ENCODE peak calls at places on chromosomes 11 and 22, in eight cellular contexts. T is CD8-positive, alpha-beta T cell; D is esophagus squamous epithelium; H is fibroblast of lung; P is thyroid gland; F is heart left ventricle; Q is tibial artery; L is tibial nerve. X is an unnamed sample. For H3K36me3, the result is how much of the 10 kb centered on the place peaks cover.

GRCh38 chr11:72569966-72570892 is 104.0 kb downstream of the PDE2A start:
- DNase-seq in P (no peak), L (no peak), D (no peak), T (no peak), Q (peak), F (no peak), H (peak), X (no peak)

GRCh38 chr22:19223110-19223509 is 44.6 kb upstream of the SLC25A1 start:
- DNase-seq in F (no peak), H (no peak), T (no peak), Q (no peak), P (no peak), D (no peak), L (no peak), X (no peak)

GRCh38 chr11:39741066-39741465 is 1718.4 kb downstream of the LRRC4C start:
- DNase-seq in T (no peak), Q (no peak), L (no peak), H (peak), F (no peak), P (no peak), D (no peak), X (no peak)

GRCh38 chr22:25880524-25880923 is 138.5 kb downstream of the MYO18B start:
- DNase-seq in T (no peak), Q (no peak), F (no peak), H (no peak), D (no peak), P (no peak), L (no peak), X (peak)

GRCh38 chr22:48407256-48407955 is 1420.3 kb downstream of the BRD1 start:
- DNase-seq in H (no peak), L (no peak), D (no peak), T (no peak), F (no peak), Q (no peak), P (no peak), X (no peak)

GRCh38 chr11:79670846-79671245 is 230.0 kb upstream of the TENM4 start:
- DNase-seq in L (no peak), D (no peak), P (no peak), Q (no peak), H (no peak), F (no peak), T (no peak), X (no peak)

GRCh38 chr11:12380565-12381325 is 3.4 kb downstream of the PARVA start:
- DNase-seq in D (no peak), H (no peak), L (no peak), P (no peak), Q (no peak), F (no peak), T (no peak), X (no peak)

GRCh38 chr11:2885017-2885675 is 429 bp downstream of the CDKN1C start:
- DNase-seq in F (peak), T (no peak), P (peak), L (no peak), D (no peak), Q (no peak), H (peak), X (peak)

GRCh38 chr11:72719144-72719543 is 33.1 kb downstream of the ARAP1 start:
- DNase-seq in Q (no peak), D (no peak), P (no peak), F (peak), L (no peak), H (peak), T (no peak), X (no peak)

GRCh38 chr11:74683279-74683871 is 47.9 kb downstream of the CHRDL2 start:
- DNase-seq in T (no peak), L (no peak), P (peak), D (no peak), Q (peak), H (no peak), F (peak), X (no peak)

GRCh38 chr11:95388086-95388485 is 157.1 kb upstream of the SESN3 start:
- DNase-seq in H (no peak), L (no peak), P (no peak), D (no peak), F (no peak), T (no peak), Q (no peak), X (no peak)

GRCh38 chr11:2554338-2555240 is 109.8 kb downstream of the KCNQ1 start:
- DNase-seq in H (no peak), T (no peak), Q (no peak), P (peak), D (no peak), F (no peak), L (peak), X (no peak)

GRCh38 chr11:75815345-75815983 is 454 bp downstream of the UVRAG start:
- DNase-seq in P (peak), F (peak), T (peak), Q (peak), D (no peak), H (peak), L (no peak), X (no peak)

GRCh38 chr22:44885806-44886360 is 123.9 kb downstream of the PHF21B start:
- DNase-seq in D (no peak), H (no peak), L (no peak), P (no peak), F (no peak), T (no peak), Q (no peak), X (no peak)

GRCh38 chr11:66881436-66881835 is 24.6 kb downstream of the LRFN4 start:
- DNase-seq in F (no peak), T (no peak), Q (no peak), P (no peak), D (no peak), L (no peak), H (no peak), X (no peak)

GRCh38 chr11:68399916-68400315 is 60.6 kb upstream of the PPP6R3 start:
- DNase-seq in D (no peak), P (peak), Q (no peak), L (no peak), F (peak), H (no peak), T (no peak), X (no peak)
- H3K27ac ChIP-seq in D (peak), P (peak), Q (peak), L (peak), F (peak), H (no peak), T (no peak), X (no peak)

DNA sequence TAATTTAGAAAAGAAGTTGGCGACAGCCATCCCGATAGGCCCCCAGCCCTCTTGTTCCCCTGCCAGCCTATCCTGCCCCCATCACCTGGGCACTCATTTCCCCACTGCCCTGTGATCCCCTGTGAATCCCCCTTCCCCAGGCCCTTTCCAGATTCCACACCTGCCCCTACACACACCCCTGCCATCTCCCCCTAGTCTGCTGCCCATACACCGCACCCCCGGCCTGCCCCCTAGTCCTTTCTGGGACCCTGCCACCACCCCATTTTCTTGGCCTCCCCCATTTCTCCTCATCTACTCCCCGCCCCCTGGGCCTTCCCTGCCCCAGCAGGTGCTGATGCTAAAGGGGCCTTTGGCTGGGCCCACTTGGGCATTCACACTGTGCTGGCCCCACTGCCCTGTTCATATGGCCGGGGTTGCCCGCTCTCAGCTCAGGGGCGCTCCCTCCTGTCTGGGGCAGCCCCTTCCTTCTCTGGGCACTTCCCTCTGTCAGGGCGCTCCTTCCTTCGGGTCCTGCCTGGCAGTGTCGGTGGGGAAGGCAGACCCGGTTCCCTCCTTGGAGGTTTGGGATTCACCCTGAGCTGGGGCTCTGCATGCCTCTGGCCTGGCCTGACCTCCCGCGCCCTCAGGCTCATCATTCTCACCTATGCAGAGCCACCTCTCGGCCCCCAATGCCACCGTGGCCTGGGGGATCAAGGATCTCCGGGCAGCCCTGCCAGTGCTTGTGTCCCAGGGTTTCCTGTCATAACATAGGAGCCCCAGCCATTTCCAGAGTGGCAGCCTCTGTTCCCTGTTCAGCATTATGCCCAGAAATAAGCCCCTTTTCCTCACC is 108.2 kb downstream of the BCR start:
- DNase-seq in D (no peak), H (no peak), P (no peak), L (no peak), T (no peak), F (no peak), Q (no peak), X (no peak)
- H3K36me3 ChIP-seq in D (half or more), H (under half), P (half or more), L (half or more), T (half or more), F (half or more), Q (half or more), X (half or more)

DNA sequence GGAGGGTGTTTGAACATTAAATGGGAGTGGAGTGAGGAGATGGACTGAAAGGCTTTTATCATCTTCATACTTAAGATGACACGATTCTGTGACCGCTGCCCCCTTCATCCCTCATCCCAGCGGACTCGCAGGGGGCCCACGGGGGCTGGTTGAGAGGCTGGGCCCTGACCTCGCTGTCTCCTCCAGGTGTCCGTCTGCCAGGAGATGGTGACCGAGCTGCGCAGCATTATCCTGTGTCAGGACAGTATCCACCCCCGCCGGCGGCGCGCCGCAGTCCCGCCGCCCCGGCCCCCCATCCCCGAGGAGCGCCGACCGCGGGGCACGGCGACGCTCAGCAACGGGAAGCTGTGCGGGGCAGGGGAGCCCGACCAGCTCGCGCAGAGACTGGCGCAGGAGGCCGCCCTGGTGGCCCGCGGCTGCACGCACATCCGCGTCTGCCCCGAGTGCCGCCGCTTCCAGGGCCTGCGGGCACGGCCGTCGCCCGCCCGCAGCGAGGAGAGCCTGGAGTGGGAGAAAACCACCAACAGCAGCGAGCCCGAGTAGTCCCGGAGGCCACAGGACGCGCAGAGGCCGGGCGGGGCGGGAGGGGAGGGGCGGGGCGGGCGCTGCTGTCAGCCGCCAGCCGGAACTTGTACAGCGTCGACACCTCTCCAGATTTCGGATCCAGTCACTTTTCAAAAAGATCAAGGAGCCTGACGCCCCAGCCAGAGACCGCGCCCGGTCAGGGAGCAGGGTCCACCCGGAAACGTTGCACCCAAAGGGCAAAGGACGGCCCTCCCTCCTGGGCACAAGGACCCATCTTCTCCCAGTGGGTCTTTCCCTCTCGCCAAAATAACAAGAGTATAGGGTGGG is 38.0 kb upstream of the TBCEL start:
- DNase-seq in T (peak), P (peak), D (no peak), Q (no peak), H (peak), L (no peak), F (peak), X (no peak)
- TF ChIP-seq CTCF in T (peak), P (no peak), D (no peak), Q (no peak), H (no peak), L (peak), F (peak), X (no peak)

DNA sequence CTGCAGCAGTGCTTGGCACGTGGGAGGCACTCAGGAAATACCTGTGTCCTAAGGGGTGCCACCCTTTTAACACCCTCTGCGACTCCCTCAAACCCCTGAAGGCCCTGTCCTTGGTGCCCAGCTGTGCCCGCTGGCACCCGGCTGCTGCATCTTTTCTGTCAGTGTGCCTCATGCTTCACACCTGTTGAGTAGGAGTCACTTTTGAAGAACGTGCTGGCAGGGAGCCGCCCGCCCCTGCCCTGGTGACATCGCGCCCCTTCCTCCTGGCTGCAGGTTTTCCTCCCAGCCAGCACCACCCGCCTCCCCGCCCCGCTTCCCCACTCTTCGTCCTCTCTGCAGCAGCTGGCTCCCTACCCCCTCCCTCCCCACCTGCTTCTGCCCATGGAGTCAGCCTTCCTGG is 17.8 kb downstream of the FRMD8 start:
- DNase-seq in L (no peak), D (no peak), Q (no peak), F (no peak), H (no peak), T (no peak), P (no peak), X (no peak)
- H3K27ac ChIP-seq in L (no peak), D (peak), Q (no peak), F (peak), H (no peak), T (no peak), P (no peak), X (no peak)

DNA sequence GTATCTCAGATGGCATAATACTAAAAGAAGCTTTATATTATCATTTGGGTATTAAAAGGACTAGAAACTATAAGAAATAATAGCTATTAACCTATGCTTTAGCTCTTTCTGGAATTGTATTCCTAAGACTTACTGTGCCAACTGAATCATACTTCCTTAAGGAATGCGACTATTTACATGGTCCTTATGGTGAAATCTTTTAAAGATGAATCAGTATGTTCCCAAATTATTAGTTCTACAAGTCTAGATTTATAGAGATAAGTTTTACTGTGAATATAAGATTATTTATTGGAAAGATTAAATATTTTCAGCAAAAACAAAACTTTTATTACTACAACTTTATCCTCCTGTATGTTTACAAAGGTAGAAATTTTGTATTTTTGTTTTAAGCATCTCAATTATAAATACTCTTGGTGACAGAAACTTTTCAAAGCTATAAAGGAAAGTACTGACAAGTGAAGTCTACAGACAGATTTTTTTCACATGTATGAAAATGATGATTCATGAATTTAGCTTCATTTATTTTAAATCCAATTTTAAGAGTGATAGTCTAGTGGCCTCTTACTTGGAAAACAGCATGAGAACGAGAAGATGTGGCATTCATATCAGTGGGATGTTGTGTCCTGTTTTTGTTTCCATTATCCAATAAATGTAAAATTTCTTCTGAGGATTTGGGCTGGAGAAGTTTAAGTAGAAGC is 17.8 kb downstream of the KIF18A start:
- DNase-seq in T (no peak), L (no peak), P (no peak), F (no peak), H (peak), D (no peak), Q (no peak), X (no peak)
- H3K36me3 ChIP-seq in T (under half), L (under half), P (under half), F (under half), H (under half), D (under half), Q (under half), X (under half)

GRCh38 chr22:40719599-40719998 is 40.3 kb downstream of the MCHR1 start:
- DNase-seq in Q (no peak), L (no peak), T (no peak), P (no peak), D (no peak), H (no peak), F (no peak), X (no peak)
- TF ChIP-seq CTCF in Q (no peak), L (no peak), T (no peak), P (no peak), D (no peak), H (no peak), F (no peak), X (no peak)

X was measured in WERI-Rb-1.